ENCODE peak calls at places on chromosomes 12 and 14, in four cellular contexts. Q, V, O and P are unnamed samples.

GRCh38 chr12:6871052-6871957 is 1.8 kb downstream of the SPSB2 start:
- DNase-seq in V (peak; percentile 66), O (no peak), Q (peak; percentile 91), P (peak; percentile 49)

GRCh38 chr14:91873476-91874265 is 6.3 kb upstream of the TC2N start:
- DNase-seq in Q (no peak), V (peak; percentile 60), O (no peak), P (no peak)

GRCh38 chr12:7108042-7108927 is 729 bp downstream of the C1RL start:
- DNase-seq in Q (peak; percentile 76), O (peak; percentile 90), V (peak; percentile 84), P (peak; percentile 87)

GRCh38 chr12:106113042-106113441 is 25.7 kb downstream of the NUAK1 start:
- DNase-seq in Q (no peak), V (peak; percentile 29), O (no peak), P (no peak)

GRCh38 chr14:93705513-93706156 is 82.7 kb downstream of the PRIMA1 start:
- DNase-seq in O (no peak), Q (no peak), V (no peak), P (no peak)

GRCh38 chr12:32118806-32119205 is 12.2 kb downstream of the BICD1 start:
- DNase-seq in Q (no peak), V (no peak), O (no peak), P (no peak)

GRCh38 chr12:119061208-119061796 is 80.0 kb downstream of the SRRM4 start:
- DNase-seq in O (no peak), V (peak; percentile 48), Q (no peak), P (peak; percentile 74)

GRCh38 chr14:103105580-103106168 is 11.1 kb downstream of the EXOC3L4 start:
- DNase-seq in Q (peak; percentile 86), O (no peak), V (no peak), P (no peak)

GRCh38 chr12:5945071-5946008 is at the start of gene ANO2:
- DNase-seq in Q (peak; percentile 39), O (peak; percentile 50), V (no peak), P (no peak)

GRCh38 chr12:75660805-75661404 is 149.5 kb upstream of the KRR1 start:
- DNase-seq in O (no peak), Q (no peak), V (no peak), P (no peak)

GRCh38 chr12:105561981-105562726 is 231.7 kb downstream of the C12orf75 start:
- DNase-seq in O (no peak), V (no peak), Q (peak; percentile 52), P (peak; percentile 64)

GRCh38 chr12:89273525-89273924 is 78.8 kb downstream of the DUSP6 start:
- DNase-seq in V (no peak), Q (no peak), O (no peak), P (no peak)

GRCh38 chr14:100076630-100077029 is 11.4 kb downstream of the EVL start:
- DNase-seq in V (no peak), Q (no peak), O (no peak), P (peak; percentile 66)

GRCh38 chr14:43795600-43796228 is 711.4 kb downstream of the FSCB start:
- DNase-seq in O (no peak), Q (no peak), V (no peak), P (no peak)

GRCh38 chr12:114789821-114790220 is 105.8 kb upstream of the TBX3 start:
- DNase-seq in O (no peak), Q (no peak), V (no peak), P (no peak)

GRCh38 chr14:104266643-104267575 is 128.5 kb downstream of the KIF26A start:
- DNase-seq in V (no peak), Q (no peak), O (peak; percentile 61), P (no peak)

GRCh38 chr14:104003616-104004015 is 61.3 kb upstream of the RD3L start:
- DNase-seq in V (no peak), Q (no peak), O (no peak), P (no peak)

GRCh38 chr12:6387541-6387940 is 3.6 kb downstream of the LTBR start:
- DNase-seq in Q (no peak), V (no peak), O (no peak), P (no peak)

GRCh38 chr14:97267509-97267908 is 470.3 kb downstream of the VRK1 start:
- DNase-seq in O (no peak), V (no peak), Q (no peak), P (no peak)